ENCODE peak calls at places on chromosomes 2 and 18, in five cellular contexts. O, B, E, W and J are unnamed samples.

GRCh38 chr18:10271481-10271880 is 183.0 kb upstream of the APCDD1 start:
- DNase-seq in O (no peak), B (no peak), E (no peak), W (no peak), J (no peak)

GRCh38 chr2:7788736-7789135 is 871.5 kb downstream of the RNF144A start:
- DNase-seq in O (no peak), B (no peak), E (peak), W (no peak), J (no peak)

GRCh38 chr2:179443175-179443574 is 178.5 kb upstream of the SESTD1 start:
- DNase-seq in O (no peak), B (no peak), E (no peak), W (no peak), J (no peak)

GRCh38 chr2:65528241-65528574 is 95.8 kb upstream of the SPRED2 start:
- DNase-seq in O (no peak), B (peak), E (no peak), W (no peak), J (no peak)

GRCh38 chr18:46071615-46071893 is 506 bp downstream of the PSTPIP2 start:
- DNase-seq in O (no peak), B (no peak), E (no peak), W (no peak), J (no peak)

GRCh38 chr2:42025151-42025582 is 22.7 kb upstream of the PKDCC start:
- DNase-seq in O (no peak), B (no peak), E (peak), W (no peak), J (no peak)

GRCh38 chr2:228771719-228772254 is 499.3 kb downstream of the PID1 start:
- DNase-seq in O (no peak), B (no peak), E (no peak), W (no peak), J (no peak)

GRCh38 chr18:76484749-76485387 is 10.2 kb downstream of the ZNF516 start:
- DNase-seq in O (no peak), B (no peak), E (no peak), W (no peak), J (no peak)

GRCh38 chr2:44397447-44397846 is 35.7 kb downstream of the CAMKMT start:
- DNase-seq in O (no peak), B (no peak), E (no peak), W (no peak), J (no peak)

GRCh38 chr2:74424139-74424992 is 2.8 kb downstream of the WDR54 start:
- DNase-seq in O (no peak), B (no peak), E (no peak), W (no peak), J (no peak)

GRCh38 chr2:111246620-111247061 is 125.9 kb downstream of the BCL2L11 start:
- DNase-seq in O (no peak), B (no peak), E (no peak), W (no peak), J (peak)

GRCh38 chr2:85864654-85865053 is 24.1 kb downstream of the ST3GAL5 start:
- DNase-seq in O (no peak), B (no peak), E (no peak), W (no peak), J (no peak)

GRCh38 chr18:57915848-57916596 is 112.9 kb upstream of the ATP8B1 start:
- DNase-seq in O (peak), B (peak), E (no peak), W (peak), J (peak)

GRCh38 chr2:62197017-62197586 is 1.2 kb downstream of the B3GNT2 start:
- DNase-seq in O (peak), B (peak), E (no peak), W (no peak), J (peak)

GRCh38 chr2:47429795-47430194 is 26.8 kb downstream of the MSH2 start:
- DNase-seq in O (no peak), B (no peak), E (peak), W (no peak), J (no peak)

GRCh38 chr2:178286636-178287035 is 92.3 kb downstream of the OSBPL6 start:
- DNase-seq in O (no peak), B (no peak), E (no peak), W (no peak), J (no peak)

GRCh38 chr2:136029149-136029548 is 43.7 kb upstream of the DARS1 start:
- DNase-seq in O (no peak), B (no peak), E (no peak), W (no peak), J (no peak)

GRCh38 chr18:8808001-8808400 is 102.6 kb downstream of the MTCL1 start:
- DNase-seq in O (no peak), B (no peak), E (no peak), W (no peak), J (no peak)

GRCh38 chr2:74602553-74603281 is 45.4 kb downstream of the M1AP start:
- DNase-seq in O (no peak), B (no peak), E (peak), W (no peak), J (no peak)